ENCODE peak calls at places on chromosomes 12 and 14, in four cellular contexts. T, I, R and Y are unnamed samples.

GRCh38 chr12:98402081-98402480 is 113.3 kb upstream of the TMPO start:
- DNase-seq in T (no peak), I (no peak), R (peak), Y (no peak)

GRCh38 chr14:87896393-87897380 is 96.3 kb downstream of the GALC start:
- DNase-seq in T (peak), I (no peak), R (peak), Y (peak)

GRCh38 chr14:31944256-31945073 is 132.6 kb upstream of the ARHGAP5 start:
- DNase-seq in T (no peak), I (peak), R (no peak), Y (no peak)

GRCh38 chr12:131171029-131171428 is 217.3 kb downstream of the ADGRD1 start:
- DNase-seq in T (no peak), I (no peak), R (no peak), Y (no peak)

GRCh38 chr14:78788467-78789360 is 618.5 kb downstream of the NRXN3 start:
- DNase-seq in T (no peak), I (no peak), R (no peak), Y (no peak)

GRCh38 chr14:70882771-70883492 is 24.3 kb upstream of the PCNX1 start:
- DNase-seq in T (peak), I (no peak), R (peak), Y (no peak)

GRCh38 chr12:110885152-110885840 is 35.1 kb downstream of the MYL2 start:
- DNase-seq in T (no peak), I (no peak), R (no peak), Y (no peak)

GRCh38 chr14:32473476-32473875 is 144.4 kb downstream of the AKAP6 start:
- DNase-seq in T (peak), I (no peak), R (peak), Y (no peak)

GRCh38 chr12:120212301-120212700 is 11.4 kb upstream of the RPLP0 start:
- DNase-seq in T (no peak), I (no peak), R (no peak), Y (no peak)

GRCh38 chr12:105226219-105226618 is 9.8 kb downstream of the APPL2 start:
- DNase-seq in T (peak), I (peak), R (peak), Y (peak)

GRCh38 chr12:56677680-56678079 is 10.4 kb downstream of the PTGES3 start:
- DNase-seq in T (no peak), I (no peak), R (no peak), Y (no peak)

GRCh38 chr12:96195845-96196451 is 1.8 kb downstream of the ELK3 start:
- DNase-seq in T (peak), I (no peak), R (peak), Y (no peak)

GRCh38 chr12:110073049-110073831 is 24.9 kb upstream of the C12orf76 start:
- DNase-seq in T (no peak), I (no peak), R (no peak), Y (no peak)

GRCh38 chr12:130830246-130830551 is 8.9 kb downstream of the STX2 start:
- DNase-seq in T (no peak), I (no peak), R (no peak), Y (no peak)

GRCh38 chr14:74891870-74892269 is 10.2 kb downstream of the DLST start:
- DNase-seq in T (peak), I (no peak), R (peak), Y (no peak)

GRCh38 chr12:79911889-79912656 is 22.8 kb downstream of the PPP1R12A start:
- DNase-seq in T (peak), I (no peak), R (peak), Y (no peak)

GRCh38 chr14:92692822-92693226 is 55.6 kb downstream of the LGMN start:
- DNase-seq in T (peak), I (peak), R (peak), Y (no peak)

GRCh38 chr12:43338848-43339526 is 213.0 kb downstream of the ADAMTS20 start:
- DNase-seq in T (peak), I (no peak), R (peak), Y (no peak)

GRCh38 chr12:80837342-80837978 is 100.3 kb downstream of the LIN7A start:
- DNase-seq in T (peak), I (no peak), R (peak), Y (peak)

GRCh38 chr12:24244801-24245200 is 295.3 kb upstream of the SOX5 start:
- DNase-seq in T (no peak), I (no peak), R (no peak), Y (no peak)

GRCh38 chr12:91968772-91969171 is 176.9 kb downstream of the BTG1 start:
- DNase-seq in T (no peak), I (no peak), R (no peak), Y (no peak)

GRCh38 chr12:24034160-24034559 is 84.7 kb upstream of the SOX5 start:
- DNase-seq in T (no peak), I (no peak), R (peak), Y (no peak)

GRCh38 chr14:60657609-60657983 is 8.3 kb upstream of the SIX1 start:
- DNase-seq in T (no peak), I (no peak), R (no peak), Y (no peak)

GRCh38 chr14:104227806-104228205 is 89.4 kb downstream of the KIF26A start:
- DNase-seq in T (no peak), I (no peak), R (no peak), Y (no peak)

GRCh38 chr14:72515779-72516770 is 377.8 kb downstream of the DPF3 start:
- DNase-seq in T (peak), I (no peak), R (peak), Y (no peak)

GRCh38 chr14:67335781-67336180 is 23.8 kb downstream of the ATP6V1D start:
- DNase-seq in T (peak), I (no peak), R (no peak), Y (no peak)

GRCh38 chr12:64400041-64400440 is 4.2 kb upstream of the XPOT start:
- DNase-seq in T (peak), I (no peak), R (peak), Y (peak)

GRCh38 chr14:45526715-45527549 is 273.9 kb upstream of the MIS18BP1 start:
- DNase-seq in T (no peak), I (peak), R (no peak), Y (no peak)

GRCh38 chr14:55233591-55233990 is 37.6 kb upstream of the FBXO34 start:
- DNase-seq in T (no peak), I (no peak), R (no peak), Y (no peak)

GRCh38 chr12:57452181-57452936 is 2.7 kb upstream of the INHBE start:
- DNase-seq in T (peak), I (no peak), R (peak), Y (peak)

GRCh38 chr14:100723135-100723883 is 3.4 kb upstream of the DLK1 start:
- DNase-seq in T (no peak), I (no peak), R (no peak), Y (no peak)

GRCh38 chr12:131089526-131090253 is 136.0 kb downstream of the ADGRD1 start:
- DNase-seq in T (no peak), I (no peak), R (no peak), Y (no peak)

GRCh38 chr12:31572900-31573299 is 18.0 kb downstream of the DENND5B start:
- DNase-seq in T (no peak), I (no peak), R (no peak), Y (no peak)

GRCh38 chr12:31568498-31568897 is 22.4 kb downstream of the DENND5B start:
- DNase-seq in T (no peak), I (no peak), R (no peak), Y (no peak)

GRCh38 chr12:31562594-31563328 is 28.2 kb downstream of the DENND5B start:
- DNase-seq in T (no peak), I (no peak), R (no peak), Y (no peak)

GRCh38 chr12:31570880-31571279 is 20.1 kb downstream of the DENND5B start:
- DNase-seq in T (peak), I (no peak), R (no peak), Y (no peak)

GRCh38 chr12:31567029-31567428 is 23.9 kb downstream of the DENND5B start:
- DNase-seq in T (no peak), I (no peak), R (no peak), Y (no peak)
- H3K27ac ChIP-seq in T (no peak), I (no peak), R (no peak), Y (no peak)

GRCh38 chr14:50601405-50601804 is 41.5 kb downstream of the ATL1 start:
- DNase-seq in T (peak), I (no peak), R (peak), Y (no peak)

GRCh38 chr14:50602035-50602434 is 42.1 kb downstream of the ATL1 start:
- DNase-seq in T (no peak), I (no peak), R (no peak), Y (no peak)

GRCh38 chr14:50598765-50599164 is 38.8 kb downstream of the ATL1 start:
- DNase-seq in T (no peak), I (no peak), R (no peak), Y (no peak)

GRCh38 chr14:50600849-50601248 is 40.9 kb downstream of the ATL1 start:
- DNase-seq in T (peak), I (peak), R (peak), Y (no peak)

DNA sequence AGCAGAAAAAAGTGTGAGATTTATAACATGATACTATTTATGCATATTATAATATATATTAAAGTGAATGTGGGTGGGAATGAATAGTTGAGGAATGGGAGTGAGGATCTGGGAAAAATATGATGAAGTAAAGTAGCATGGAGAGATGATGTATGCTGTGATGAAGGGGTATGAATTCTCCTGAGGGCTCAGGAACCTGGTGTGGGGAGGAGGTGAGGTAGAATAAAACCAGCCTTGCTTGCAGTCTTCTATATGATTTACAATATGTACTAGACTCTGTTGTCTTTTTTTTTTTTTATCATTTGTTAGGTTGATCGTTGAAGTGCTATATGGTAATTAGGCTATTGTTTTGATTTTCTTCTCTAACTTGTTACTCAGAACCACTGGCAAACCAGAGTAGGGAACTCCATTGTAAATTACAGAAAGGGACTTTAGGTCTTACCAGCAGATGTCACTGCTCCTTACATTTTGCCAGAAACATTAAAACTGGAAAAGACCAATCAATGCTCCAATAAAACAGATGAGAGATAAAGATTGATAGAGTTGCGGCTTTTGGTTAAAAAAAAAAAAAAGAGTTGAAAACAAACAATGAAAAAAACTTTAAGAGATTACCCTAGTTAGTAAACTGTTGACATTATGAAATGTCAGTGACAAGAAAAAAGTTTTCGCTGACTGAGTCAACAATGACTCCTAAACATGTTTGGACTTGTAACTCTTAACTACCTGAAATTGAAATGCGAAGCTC is 39.9 kb downstream of the ATL1 start:
- DNase-seq in T (peak), I (no peak), R (peak), Y (no peak)
- TF ChIP-seq CTCF in T (peak), I (peak), R (peak), Y (peak)

DNA sequence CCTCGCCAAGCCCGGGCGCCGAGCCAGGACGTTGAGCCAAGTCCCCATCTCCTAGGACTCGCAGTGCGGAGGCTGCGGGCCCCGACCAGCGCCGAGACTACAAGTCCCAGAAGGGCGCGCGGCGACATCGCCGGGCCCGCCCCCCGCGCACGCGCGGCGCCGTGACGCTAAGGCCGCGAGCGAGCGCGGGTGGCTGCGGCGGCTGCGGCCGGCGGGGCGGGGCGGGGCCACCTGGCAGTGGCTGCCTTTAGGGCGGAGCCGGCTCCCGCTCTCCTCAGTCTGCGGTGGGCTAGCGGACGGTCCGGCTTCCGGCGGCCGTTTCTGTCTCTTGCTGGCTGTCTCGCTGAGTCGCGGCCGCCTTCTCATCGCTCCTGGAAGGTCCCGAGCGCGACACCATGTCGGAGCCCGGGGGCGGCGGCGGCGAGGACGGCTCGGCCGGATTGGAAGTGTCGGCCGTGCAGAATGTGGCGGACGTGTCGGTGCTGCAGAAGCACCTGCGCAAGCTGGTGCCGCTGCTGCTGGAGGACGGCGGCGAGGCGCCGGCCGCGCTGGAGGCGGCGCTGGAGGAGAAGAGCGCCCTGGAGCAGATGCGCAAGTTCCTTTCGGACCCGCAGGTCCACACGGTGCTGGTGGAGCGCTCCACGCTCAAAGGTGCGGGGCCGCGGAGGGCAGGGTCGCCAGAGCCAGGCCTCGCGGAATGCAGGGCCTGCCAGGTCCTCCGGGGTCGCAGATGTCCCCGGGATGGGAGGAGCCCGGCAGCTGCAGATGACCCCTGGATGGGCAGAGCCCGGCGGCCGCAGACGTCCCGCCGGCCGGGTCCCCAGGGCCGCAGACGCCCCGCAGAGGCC is at the start of gene DYNC1H1:
- DNase-seq in T (peak), I (peak), R (peak), Y (peak)
- H3K27ac ChIP-seq in T (peak), I (peak), R (peak), Y (peak)

GRCh38 chr14:80433811-80434210 is 222.5 kb upstream of the DIO2 start:
- DNase-seq in T (no peak), I (no peak), R (no peak), Y (no peak)

GRCh38 chr14:80434574-80435321 is 223.4 kb upstream of the DIO2 start:
- DNase-seq in T (no peak), I (peak), R (no peak), Y (no peak)
- TF ChIP-seq CTCF in T (no peak), I (no peak), R (no peak), Y (no peak)

DNA sequence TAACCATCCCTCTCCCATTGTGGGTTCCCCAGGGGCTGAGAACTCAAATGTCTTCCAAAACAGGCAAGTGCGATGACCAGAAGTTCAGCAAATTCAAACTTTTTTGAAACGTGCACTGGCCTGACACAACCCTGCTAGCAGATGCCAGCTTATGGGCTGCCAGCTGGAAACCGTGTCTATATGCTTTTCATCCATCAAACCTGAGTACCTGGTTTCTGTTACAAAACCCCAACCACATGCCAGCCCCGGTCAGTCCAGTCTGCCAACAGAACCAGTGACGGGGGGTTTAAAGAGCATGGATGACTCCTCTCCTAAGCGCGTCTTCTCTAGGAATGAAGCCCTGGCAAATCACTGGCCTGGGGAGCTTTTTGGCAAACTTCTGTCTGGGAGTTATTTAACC is 189.7 kb downstream of the TTC7B start:
- DNase-seq in T (no peak), I (no peak), R (no peak), Y (no peak)
- H3K27ac ChIP-seq in T (no peak), I (peak), R (no peak), Y (no peak)

GRCh38 chr14:77603654-77604270 is 12.7 kb downstream of the SPTLC2 start:
- DNase-seq in T (peak), I (no peak), R (peak), Y (no peak)
- TF ChIP-seq CTCF in T (peak), I (no peak), R (peak), Y (peak)

GRCh38 chr12:83121886-83122622 is 435.3 kb downstream of the TMTC2 start:
- DNase-seq in T (no peak), I (no peak), R (no peak), Y (no peak)
- H3K27ac ChIP-seq in T (no peak), I (no peak), R (no peak), Y (no peak)

DNA sequence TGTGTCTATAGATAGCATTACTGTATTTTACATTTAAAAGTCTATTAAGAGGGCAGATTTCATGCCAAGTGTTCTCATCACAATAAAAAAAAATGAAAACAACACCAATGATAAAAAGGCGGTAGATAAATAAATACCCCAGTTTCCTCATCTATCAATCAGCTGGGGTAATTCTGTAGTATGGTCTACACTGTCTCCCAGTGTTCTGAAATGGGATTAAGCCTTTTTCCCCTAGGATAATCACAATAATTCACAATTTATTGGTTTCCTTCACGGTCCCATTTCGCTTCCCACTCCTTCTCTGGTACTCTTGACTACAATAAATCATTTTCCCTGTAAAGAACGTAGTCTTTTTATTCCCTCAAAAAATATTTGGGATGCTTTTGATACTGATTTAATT is 114.3 kb downstream of the SSPN start:
- DNase-seq in T (no peak), I (no peak), R (no peak), Y (no peak)
- TF ChIP-seq CTCF in T (no peak), I (peak), R (no peak), Y (no peak)